ENCODE peak calls at places on chromosomes 3 and 15, in eight cellular contexts. V is fibroblast of lung, H is GOT3, B is M059J, D is NCI-H526, I is HS-5, S is NCI-H1417 treated with DMSO at 0.1 percent for 48 hours, C is colonic mucosa. G is an unnamed sample.

GRCh38 chr3:76698136-76698535 is 341.8 kb upstream of the ROBO2 start:
- DNase-seq in V (no peak), H (no peak), B (no peak), D (no peak), I (no peak), S (no peak), C (no peak), G (no peak)

GRCh38 chr3:54240319-54240718 is 118.0 kb downstream of the CACNA2D3 start:
- DNase-seq in V (no peak), H (no peak), B (no peak), D (no peak), I (no peak), S (no peak), C (no peak), G (no peak)

GRCh38 chr3:132690040-132690439 is 29.9 kb downstream of the UBA5 start:
- DNase-seq in V (no peak), H (no peak), B (no peak), D (no peak), I (no peak), S (no peak), C (no peak), G (no peak)

GRCh38 chr3:111971533-111971932 is 7.3 kb upstream of the ABHD10 start:
- DNase-seq in V (no peak), H (no peak), B (no peak), D (peak; percentile 1), I (no peak), S (peak; percentile 44), C (no peak), G (no peak)

GRCh38 chr3:140456974-140457373 is 220.9 kb upstream of the TRIM42 start:
- DNase-seq in V (no peak), H (no peak), B (no peak), D (peak; percentile 6), I (no peak), S (no peak), C (no peak), G (no peak)

GRCh38 chr3:39126532-39127071 is 19.1 kb downstream of the TTC21A start:
- DNase-seq in V (peak; percentile 77), H (no peak), B (no peak), D (peak; percentile 42), I (no peak), S (no peak), C (peak; percentile 71), G (peak; percentile 56)

GRCh38 chr15:67025719-67026118 is 39.7 kb upstream of the SMAD3 start:
- DNase-seq in V (peak; percentile 78), H (no peak), B (peak; percentile 91), D (no peak), I (peak; percentile 60), S (no peak), C (peak; percentile 72), G (peak; percentile 61)

GRCh38 chr15:95277266-95277665 is 1045.9 kb downstream of the MCTP2 start:
- DNase-seq in V (peak; percentile 84), H (no peak), B (peak; percentile 64), D (no peak), I (no peak), S (no peak), C (no peak), G (no peak)

GRCh38 chr3:193021506-193022010 is 103.9 kb upstream of the MB21D2 start:
- DNase-seq in V (no peak), H (no peak), B (no peak), D (no peak), I (no peak), S (no peak), C (no peak), G (no peak)

GRCh38 chr15:64013179-64014043 is 32.9 kb downstream of the DAPK2 start:
- DNase-seq in V (no peak), H (no peak), B (peak; percentile 75), D (peak; percentile 22), I (no peak), S (no peak), C (peak; percentile 63), G (no peak)

GRCh38 chr15:97984157-97984556 is 23.7 kb downstream of the ARRDC4 start:
- DNase-seq in V (no peak), H (no peak), B (peak; percentile 76), D (no peak), I (no peak), S (no peak), C (no peak), G (no peak)

GRCh38 chr15:56537881-56538280 is 72.9 kb upstream of the MNS1 start:
- DNase-seq in V (no peak), H (no peak), B (no peak), D (no peak), I (no peak), S (no peak), C (no peak), G (peak; percentile 88)

GRCh38 chr15:37134699-37135131 is 34.4 kb upstream of the MEIS2 start:
- DNase-seq in V (peak; percentile 63), H (no peak), B (peak; percentile 53), D (peak; percentile 62), I (no peak), S (no peak), C (no peak), G (peak; percentile 57)

GRCh38 chr3:30248423-30248822 is 358.0 kb upstream of the TGFBR2 start:
- DNase-seq in V (no peak), H (no peak), B (no peak), D (no peak), I (no peak), S (no peak), C (no peak), G (no peak)

GRCh38 chr15:80920271-80920699 is 69.3 kb downstream of the MESD start:
- DNase-seq in V (no peak), H (no peak), B (no peak), D (no peak), I (no peak), S (no peak), C (no peak), G (no peak)

GRCh38 chr3:96863129-96863740 is 48.8 kb downstream of the EPHA6 start:
- DNase-seq in V (peak; percentile 21), H (no peak), B (peak; percentile 22), D (peak; percentile 63), I (peak; percentile 11), S (peak; percentile 35), C (peak; percentile 18), G (peak; percentile 61)

GRCh38 chr15:61115679-61116078 is 113.4 kb downstream of the RORA start:
- DNase-seq in V (no peak), H (no peak), B (peak; percentile 12), D (no peak), I (no peak), S (no peak), C (no peak), G (no peak)

GRCh38 chr15:85583404-85584390 is 203.3 kb downstream of the AKAP13 start:
- DNase-seq in V (peak; percentile 81), H (no peak), B (no peak), D (no peak), I (peak; percentile 57), S (no peak), C (peak; percentile 56), G (peak; percentile 41)

GRCh38 chr3:9211155-9211950 is 38.1 kb downstream of the SRGAP3 start:
- DNase-seq in V (peak; percentile 42), H (no peak), B (peak; percentile 69), D (no peak), I (peak; percentile 52), S (no peak), C (no peak), G (no peak)

GRCh38 chr3:70409018-70409417 is 96.6 kb upstream of the MDFIC2 start:
- DNase-seq in V (no peak), H (no peak), B (no peak), D (no peak), I (no peak), S (no peak), C (no peak), G (no peak)

G was measured in SJCRH30.